ENCODE peak calls at places on chromosomes 5 and 9, in four cellular contexts. V, P, A and Q are unnamed samples.

GRCh38 chr9:111566234-111566633 is 33.2 kb downstream of the PTGR1 start:
- DNase-seq in V (no peak), P (no peak), A (no peak), Q (no peak)

GRCh38 chr5:124315746-124316415 is 430.6 kb downstream of the ZNF608 start:
- DNase-seq in V (no peak), P (no peak), A (no peak), Q (no peak)

GRCh38 chr9:38288502-38288901 is 104.0 kb upstream of the ALDH1B1 start:
- DNase-seq in V (no peak), P (no peak), A (no peak), Q (no peak)

GRCh38 chr5:132883261-132883834 is 9.9 kb downstream of the LEAP2 start:
- DNase-seq in V (peak), P (peak), A (no peak), Q (peak)

GRCh38 chr5:88690619-88691560 is 192.1 kb downstream of the MEF2C start:
- DNase-seq in V (peak), P (peak), A (no peak), Q (peak)

GRCh38 chr5:527646-528591 is 3.7 kb upstream of the SLC9A3 start:
- DNase-seq in V (no peak), P (no peak), A (no peak), Q (no peak)

GRCh38 chr9:113164536-113165300 is 13.9 kb downstream of the SLC31A2 start:
- DNase-seq in V (no peak), P (no peak), A (no peak), Q (no peak)

GRCh38 chr5:165876538-165876937 is 2371.1 kb downstream of the MAT2B start:
- DNase-seq in V (no peak), P (no peak), A (no peak), Q (no peak)

GRCh38 chr5:178116406-178116885 is 3.1 kb downstream of the N4BP3 start:
- DNase-seq in V (no peak), P (no peak), A (peak), Q (no peak)

GRCh38 chr5:172672696-172673095 is 31.6 kb downstream of the NEURL1B start:
- DNase-seq in V (no peak), P (no peak), A (no peak), Q (no peak)

GRCh38 chr9:118686940-118687339 is 682.3 kb downstream of the BRINP1 start:
- DNase-seq in V (no peak), P (no peak), A (no peak), Q (no peak)

GRCh38 chr9:134271338-134272301 is 54.6 kb upstream of the RXRA start:
- DNase-seq in V (no peak), P (no peak), A (no peak), Q (no peak)

GRCh38 chr5:176362098-176362442 is 506 bp upstream of the KIAA1191 start:
- DNase-seq in V (no peak), P (peak), A (no peak), Q (no peak)

GRCh38 chr5:159184858-159185381 is 24.4 kb downstream of the RNF145 start:
- DNase-seq in V (no peak), P (no peak), A (no peak), Q (no peak)

GRCh38 chr9:68825755-68826500 is 120.9 kb downstream of the PIP5K1B start:
- DNase-seq in V (no peak), P (no peak), A (no peak), Q (no peak)

GRCh38 chr9:120210301-120210700 is 369.7 kb downstream of the CDK5RAP2 start:
- DNase-seq in V (no peak), P (no peak), A (no peak), Q (no peak)

GRCh38 chr5:160071521-160072299 is 47.5 kb downstream of the PWWP2A start:
- DNase-seq in V (no peak), P (no peak), A (no peak), Q (no peak)

GRCh38 chr9:99059074-99059894 is 45.6 kb upstream of the TGFBR1 start:
- DNase-seq in V (no peak), P (peak), A (peak), Q (no peak)

GRCh38 chr5:180785151-180785781 is 17.3 kb downstream of the MGAT1 start:
- DNase-seq in V (peak), P (no peak), A (no peak), Q (no peak)

GRCh38 chr5:151115272-151115905 is 34.6 kb upstream of the TNIP1 start:
- DNase-seq in V (peak), P (peak), A (no peak), Q (peak)

GRCh38 chr9:129930743-129931142 is 95.5 kb downstream of the USP20 start:
- DNase-seq in V (no peak), P (no peak), A (no peak), Q (no peak)

GRCh38 chr9:126696091-126696763 is 82.5 kb downstream of the LMX1B start:
- DNase-seq in V (no peak), P (no peak), A (no peak), Q (no peak)

GRCh38 chr9:128153117-128153946 is 4.1 kb downstream of the LCN2 start:
- DNase-seq in V (no peak), P (peak), A (no peak), Q (no peak)

GRCh38 chr9:32399110-32399815 is 14.8 kb downstream of the ACO1 start:
- DNase-seq in V (no peak), P (no peak), A (no peak), Q (no peak)

GRCh38 chr5:148922606-148923005 is 96.2 kb downstream of the ADRB2 start:
- DNase-seq in V (no peak), P (no peak), A (peak), Q (no peak)

GRCh38 chr9:76704601-76705204 is 59.5 kb upstream of the PCA3 start:
- DNase-seq in V (peak), P (peak), A (peak), Q (peak)

GRCh38 chr5:176621661-176622079 is 8.7 kb downstream of the SNCB start:
- DNase-seq in V (no peak), P (peak), A (no peak), Q (no peak)

GRCh38 chr9:127893392-127893791 is 6.0 kb downstream of the ST6GALNAC6 start:
- DNase-seq in V (no peak), P (no peak), A (no peak), Q (no peak)

GRCh38 chr5:103612545-103612944 is 50.0 kb upstream of the NUDT12 start:
- DNase-seq in V (no peak), P (no peak), A (no peak), Q (no peak)

GRCh38 chr9:130283514-130284248 is 18.1 kb downstream of the HMCN2 start:
- DNase-seq in V (no peak), P (no peak), A (no peak), Q (no peak)

GRCh38 chr5:168798065-168799023 is 219.2 kb upstream of the PANK3 start:
- DNase-seq in V (no peak), P (no peak), A (no peak), Q (no peak)

GRCh38 chr9:109166771-109167601 is at the start of gene FRRS1L:
- DNase-seq in V (no peak), P (no peak), A (no peak), Q (peak)

GRCh38 chr5:43190755-43191603 is 1.0 kb upstream of the NIM1K start:
- DNase-seq in V (no peak), P (no peak), A (no peak), Q (no peak)

GRCh38 chr5:179326176-179326997 is 18.9 kb downstream of the ADAMTS2 start:
- DNase-seq in V (no peak), P (peak), A (no peak), Q (no peak)

GRCh38 chr5:150598046-150598445 is 42.4 kb upstream of the SYNPO start:
- DNase-seq in V (no peak), P (no peak), A (no peak), Q (no peak)

GRCh38 chr5:106876665-106877194 is 794.0 kb downstream of the EFNA5 start:
- DNase-seq in V (peak), P (no peak), A (no peak), Q (no peak)

GRCh38 chr5:149546974-149547373 is 4.3 kb downstream of the CSNK1A1 start:
- DNase-seq in V (no peak), P (no peak), A (no peak), Q (no peak)

GRCh38 chr5:141557681-141558136 is 61.1 kb downstream of the DIAPH1 start:
- DNase-seq in V (peak), P (peak), A (peak), Q (peak)

GRCh38 chr5:88889165-88890069 is 6.4 kb upstream of the MEF2C start:
- DNase-seq in V (no peak), P (no peak), A (no peak), Q (no peak)

GRCh38 chr9:36817160-36817834 is 216.8 kb downstream of the PAX5 start:
- DNase-seq in V (no peak), P (no peak), A (no peak), Q (no peak)

GRCh38 chr5:59767753-59768159 is 125.8 kb downstream of the PDE4D start:
- DNase-seq in V (no peak), P (no peak), A (no peak), Q (no peak)
- TF ChIP-seq FOXK2 in V (no peak), P (no peak), A (no peak), Q (no peak)

DNA sequence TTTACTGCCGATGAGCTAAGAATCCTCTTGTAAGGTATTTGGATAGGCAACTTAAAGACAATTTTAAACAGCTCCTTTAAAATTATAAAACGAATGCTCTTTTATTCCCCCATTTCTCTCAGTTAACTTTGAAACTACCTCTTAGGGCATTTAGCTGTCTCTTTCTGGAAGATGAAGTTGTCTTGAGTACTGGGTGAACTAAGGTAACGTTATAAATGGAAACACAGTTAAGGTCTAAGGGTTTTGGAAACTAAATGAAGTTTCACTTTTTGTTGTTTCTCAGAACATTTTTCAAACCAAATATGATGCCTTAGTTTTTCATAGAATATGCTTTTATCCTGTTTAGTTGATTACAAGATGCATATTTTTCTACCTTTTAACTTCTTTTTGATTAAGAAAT is 6.8 kb downstream of the UBE2R2 start:
- DNase-seq in V (no peak), P (no peak), A (no peak), Q (no peak)
- TF ChIP-seq FOXK2 in V (no peak), P (no peak), A (no peak), Q (no peak)

GRCh38 chr9:132662152-132662945 is 7.4 kb downstream of the DDX31 start:
- DNase-seq in V (no peak), P (no peak), A (no peak), Q (no peak)
- TF ChIP-seq FOXK2 in V (no peak), P (no peak), A (no peak), Q (no peak)

GRCh38 chr5:137034213-137034612 is 464.9 kb downstream of the SPOCK1 start:
- DNase-seq in V (no peak), P (no peak), A (no peak), Q (no peak)

GRCh38 chr5:137035480-137035878 is 463.6 kb downstream of the SPOCK1 start:
- DNase-seq in V (no peak), P (no peak), A (no peak), Q (no peak)

GRCh38 chr5:137034764-137035479 is 464.2 kb downstream of the SPOCK1 start:
- DNase-seq in V (no peak), P (no peak), A (no peak), Q (no peak)

GRCh38 chr5:137037848-137038247 is 461.3 kb downstream of the SPOCK1 start:
- DNase-seq in V (no peak), P (no peak), A (no peak), Q (no peak)

DNA sequence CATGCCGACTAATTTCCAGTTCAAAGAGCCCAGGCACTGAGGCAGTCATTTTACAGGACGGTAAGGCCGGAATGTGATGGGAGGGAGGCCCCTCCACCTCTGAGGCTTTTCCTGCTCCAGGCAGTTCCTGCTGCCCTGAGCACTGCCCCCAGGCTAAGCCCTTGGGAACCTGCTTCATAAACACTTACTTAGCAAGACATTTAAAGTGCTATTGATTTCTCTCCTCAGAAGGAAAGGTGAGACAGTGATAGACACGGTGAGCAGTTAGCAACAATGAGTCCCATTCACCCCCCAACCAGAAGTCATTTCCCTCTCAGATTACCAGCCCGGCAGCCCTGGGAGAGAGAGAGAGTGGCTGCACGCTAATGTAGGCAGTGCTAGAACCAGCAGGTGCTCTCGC is 462.5 kb downstream of the SPOCK1 start:
- DNase-seq in V (no peak), P (no peak), A (no peak), Q (no peak)
- TF ChIP-seq FOXK2 in V (no peak), P (no peak), A (no peak), Q (no peak)

DNA sequence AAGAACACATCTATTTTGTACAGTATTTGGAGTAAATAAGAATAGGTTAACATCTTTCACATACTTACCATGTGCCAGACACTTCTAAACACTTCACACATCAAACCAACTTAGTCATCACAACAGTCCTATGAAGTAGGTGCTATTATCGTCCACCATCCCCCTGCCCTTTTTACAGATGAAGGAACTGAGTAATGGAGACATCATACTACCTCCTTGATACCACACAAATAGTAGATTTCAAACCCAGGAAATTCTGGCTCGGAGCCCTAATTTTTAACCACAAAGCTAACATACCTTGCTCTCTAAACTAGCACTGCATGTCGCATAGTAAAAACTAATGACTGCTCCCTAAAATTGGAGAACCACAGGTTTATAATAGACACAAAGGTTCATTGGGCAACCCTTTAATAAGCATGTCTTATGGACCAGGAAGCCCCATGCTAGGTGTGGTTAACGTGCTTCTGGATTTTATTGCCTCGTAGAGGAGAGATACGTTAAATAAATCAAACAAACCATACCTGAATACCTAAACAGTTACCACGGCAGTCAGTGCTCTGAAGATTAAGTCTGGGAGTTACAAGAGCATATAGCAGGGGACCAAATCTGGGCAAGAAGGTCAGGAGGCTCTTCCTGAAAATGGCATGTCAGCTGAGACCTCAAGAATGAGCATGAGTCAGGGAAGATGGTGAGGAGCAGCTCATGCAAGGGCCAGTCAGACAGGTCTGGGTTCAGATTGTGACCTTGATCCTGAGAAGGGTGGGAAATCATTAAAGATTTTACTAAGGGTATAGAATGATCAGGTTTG is 4.4 kb upstream of the ZNF366 start:
- DNase-seq in V (no peak), P (no peak), A (no peak), Q (no peak)
- TF ChIP-seq FOXK2 in V (no peak), P (no peak), A (no peak), Q (no peak)

DNA sequence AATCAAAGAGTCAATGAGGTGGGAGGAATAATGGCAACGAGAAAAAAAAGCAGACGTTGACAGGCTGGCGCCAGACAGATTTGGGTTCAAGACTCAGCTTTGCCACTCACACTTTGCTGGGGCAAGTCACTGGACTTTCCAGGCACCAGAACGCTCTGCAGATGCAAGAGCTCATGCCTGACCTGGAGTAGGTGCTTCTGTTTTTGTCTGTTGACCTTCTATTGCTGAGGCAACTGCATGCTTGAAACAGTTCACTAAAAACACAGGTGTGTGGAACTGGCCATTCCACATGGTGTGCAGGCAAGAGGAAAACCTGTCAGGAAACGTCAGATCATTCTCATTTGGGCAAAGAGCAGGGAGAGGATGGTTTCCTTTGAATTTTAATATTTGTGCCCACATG is 161.2 kb upstream of the SMIM23 start:
- DNase-seq in V (no peak), P (no peak), A (no peak), Q (no peak)
- TF ChIP-seq FOXK2 in V (no peak), P (no peak), A (no peak), Q (no peak)

GRCh38 chr5:113267361-113267900 is 167.4 kb downstream of the TSSK1B start:
- DNase-seq in V (no peak), P (no peak), A (no peak), Q (no peak)
- TF ChIP-seq FOXK2 in V (no peak), P (no peak), A (no peak), Q (no peak)

GRCh38 chr9:21465138-21465537 is 17.0 kb downstream of the IFNE start:
- DNase-seq in V (no peak), P (no peak), A (no peak), Q (no peak)

GRCh38 chr9:21461377-21461776 is 20.7 kb downstream of the IFNE start:
- DNase-seq in V (peak), P (no peak), A (no peak), Q (no peak)

GRCh38 chr9:21470126-21470525 is 12.0 kb downstream of the IFNE start:
- DNase-seq in V (no peak), P (no peak), A (no peak), Q (no peak)

DNA sequence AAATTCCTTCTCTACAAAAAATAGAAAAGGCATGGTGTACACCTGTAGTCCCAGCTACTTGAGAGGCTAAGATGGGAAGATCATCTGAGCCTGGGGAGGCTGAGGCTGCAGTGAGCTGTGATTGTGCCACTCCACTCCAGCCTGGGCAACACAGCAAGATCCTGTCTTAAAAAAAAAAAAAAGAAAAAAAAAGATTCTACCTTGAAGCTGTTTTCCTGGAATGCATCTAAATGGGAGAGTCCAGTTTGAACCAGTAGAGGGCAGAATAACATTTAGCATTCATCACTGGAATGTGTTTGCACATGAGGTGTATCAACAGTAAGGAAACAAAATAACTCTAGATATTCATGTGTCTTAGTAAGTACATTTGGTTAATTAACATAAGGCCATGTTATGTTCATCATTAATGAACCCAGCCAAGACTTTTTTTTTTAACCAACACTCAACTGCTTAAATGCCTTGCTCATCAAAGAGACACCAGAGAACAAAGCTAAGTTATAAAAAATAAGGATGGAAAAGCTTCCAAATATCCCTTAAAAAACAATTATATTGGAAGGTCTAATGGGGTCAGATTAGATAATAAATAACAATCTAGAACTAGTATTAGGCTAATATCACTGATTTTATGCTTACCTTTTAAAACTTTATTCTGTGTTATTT is 16.1 kb downstream of the IFNE start:
- DNase-seq in V (peak), P (no peak), A (no peak), Q (peak)
- TF ChIP-seq FOXK2 in V (no peak), P (no peak), A (no peak), Q (no peak)

DNA sequence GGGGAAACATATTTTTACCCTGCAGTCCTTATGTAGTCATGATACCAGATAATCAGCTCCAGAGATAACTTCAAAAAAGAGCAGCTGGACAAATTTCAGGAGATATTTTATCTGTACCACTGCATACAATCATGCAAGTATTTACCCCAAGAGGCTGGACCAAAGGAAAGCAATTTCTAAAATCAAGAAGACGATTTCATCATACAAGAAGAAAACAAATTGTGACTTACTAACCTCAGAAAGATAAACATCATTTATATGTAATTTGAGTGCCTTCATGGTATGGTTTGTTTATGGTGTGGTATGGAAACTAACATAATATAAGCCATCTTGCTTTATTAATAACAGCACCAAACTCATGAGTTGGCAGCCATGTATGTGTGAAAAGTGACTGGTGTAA is 603.6 kb downstream of the PSAT1 start:
- DNase-seq in V (no peak), P (no peak), A (no peak), Q (no peak)
- TF ChIP-seq FOXK2 in V (no peak), P (no peak), A (no peak), Q (no peak)

GRCh38 chr9:121286688-121286972 is 18.7 kb downstream of the GSN start:
- DNase-seq in V (no peak), P (no peak), A (no peak), Q (no peak)

GRCh38 chr9:121289554-121290370 is 21.8 kb downstream of the GSN start:
- DNase-seq in V (no peak), P (no peak), A (no peak), Q (no peak)

GRCh38 chr9:121288557-121288873 is 20.6 kb downstream of the GSN start:
- DNase-seq in V (no peak), P (no peak), A (no peak), Q (no peak)

GRCh38 chr9:121286973-121287721 is 19.2 kb downstream of the GSN start:
- DNase-seq in V (peak), P (peak), A (no peak), Q (peak)

GRCh38 chr9:121288874-121289553 is 21.1 kb downstream of the GSN start:
- DNase-seq in V (peak), P (no peak), A (no peak), Q (no peak)
- TF ChIP-seq FOXK2 in V (no peak), P (no peak), A (no peak), Q (no peak)